ENCODE peak calls at places on chromosomes 1 and 21, in four cellular contexts. T, B, R and W are unnamed samples.

GRCh38 chr21:33268736-33269441 is 2.7 kb downstream of the IL10RB start:
- DNase-seq in T (no peak), B (no peak), R (no peak), W (no peak)

GRCh38 chr1:28510350-28511223 is 4.7 kb downstream of the RCC1 start:
- DNase-seq in T (no peak), B (no peak), R (no peak), W (no peak)

GRCh38 chr21:44667612-44668011 is 885 bp upstream of the KRTAP12-2 start:
- DNase-seq in T (no peak), B (no peak), R (no peak), W (no peak)

GRCh38 chr1:237258871-237259270 is 216.9 kb downstream of the RYR2 start:
- DNase-seq in T (no peak), B (no peak), R (no peak), W (peak; percentile 38)

GRCh38 chr21:29817450-29817849 is 122.3 kb downstream of the GRIK1 start:
- DNase-seq in T (no peak), B (no peak), R (no peak), W (no peak)

GRCh38 chr1:111920221-111921024 is 69.0 kb downstream of the KCND3 start:
- DNase-seq in T (no peak), B (no peak), R (peak; percentile 74), W (no peak)

GRCh38 chr21:42047821-42048613 is 23.1 kb upstream of the UMODL1 start:
- DNase-seq in T (no peak), B (no peak), R (no peak), W (no peak)

GRCh38 chr1:151829352-151830046 is 2.1 kb downstream of the RORC start:
- DNase-seq in T (no peak), B (no peak), R (no peak), W (no peak)

GRCh38 chr1:61139324-61140055 is 57.1 kb downstream of the NFIA start:
- DNase-seq in T (no peak), B (no peak), R (no peak), W (no peak)

GRCh38 chr1:226047495-226047894 is 15.0 kb upstream of the H3-3A start:
- DNase-seq in T (no peak), B (no peak), R (no peak), W (no peak)

GRCh38 chr1:8389962-8390535 is 72.1 kb downstream of the SLC45A1 start:
- DNase-seq in T (no peak), B (no peak), R (peak; percentile 69), W (no peak)

GRCh38 chr1:178796013-178796412 is 71.0 kb downstream of the RALGPS2 start:
- DNase-seq in T (no peak), B (no peak), R (no peak), W (no peak)

GRCh38 chr1:119974013-119974412 is 77.7 kb upstream of the ADAM30 start:
- DNase-seq in T (no peak), B (no peak), R (no peak), W (no peak)

GRCh38 chr1:222926566-222926965 is 111.7 kb downstream of the DISP1 start:
- DNase-seq in T (no peak), B (no peak), R (no peak), W (no peak)

GRCh38 chr1:182257369-182258063 is 134.1 kb downstream of the GLUL start:
- DNase-seq in T (no peak), B (no peak), R (no peak), W (no peak)

GRCh38 chr1:27357281-27358037 is 9.3 kb downstream of the MAP3K6 start:
- DNase-seq in T (peak; percentile 67), B (peak; percentile 87), R (peak; percentile 95), W (no peak)

GRCh38 chr1:27221098-27221497 is 13.3 kb upstream of the WDTC1 start:
- DNase-seq in T (no peak), B (no peak), R (no peak), W (no peak)

GRCh38 chr1:82978461-82979324 is 1020.2 kb downstream of the TTLL7 start:
- DNase-seq in T (no peak), B (peak; percentile 36), R (no peak), W (no peak)

GRCh38 chr1:239976130-239976968 is 115.3 kb upstream of the FMN2 start:
- DNase-seq in T (peak; percentile 57), B (peak; percentile 68), R (no peak), W (no peak)

GRCh38 chr1:149995927-149996326 is 14.6 kb downstream of the OTUD7B start:
- DNase-seq in T (no peak), B (no peak), R (no peak), W (no peak)

GRCh38 chr1:30847358-30847972 is 61.1 kb downstream of the SDC3 start:
- DNase-seq in T (peak; percentile 81), B (peak; percentile 67), R (peak; percentile 96), W (no peak)

GRCh38 chr1:171470726-171471125 is 14.6 kb upstream of the PRRC2C start:
- DNase-seq in T (no peak), B (no peak), R (no peak), W (no peak)

GRCh38 chr1:13770769-13771168 is 70.8 kb downstream of the PRDM2 start:
- DNase-seq in T (no peak), B (no peak), R (no peak), W (no peak)

GRCh38 chr1:121544500-121544899 is 359.7 kb downstream of the SRGAP2C start:
- DNase-seq in T (no peak), B (no peak), R (no peak), W (no peak)

GRCh38 chr1:52554267-52554640 is 1.4 kb upstream of the TUT4 start:
- DNase-seq in T (no peak), B (no peak), R (no peak), W (no peak)

GRCh38 chr1:52551476-52552235 is 1.2 kb downstream of the TUT4 start:
- DNase-seq in T (peak; percentile 26), B (no peak), R (no peak), W (no peak)

GRCh38 chr1:52552236-52552504 is 722 bp downstream of the TUT4 start:
- DNase-seq in T (peak; percentile 12), B (peak; percentile 28), R (peak; percentile 87), W (peak; percentile 28)

GRCh38 chr1:52553372-52554266 is 727 bp upstream of the TUT4 start:
- DNase-seq in T (peak; percentile 90), B (peak; percentile 85), R (peak; percentile 96), W (peak; percentile 74)

DNA sequence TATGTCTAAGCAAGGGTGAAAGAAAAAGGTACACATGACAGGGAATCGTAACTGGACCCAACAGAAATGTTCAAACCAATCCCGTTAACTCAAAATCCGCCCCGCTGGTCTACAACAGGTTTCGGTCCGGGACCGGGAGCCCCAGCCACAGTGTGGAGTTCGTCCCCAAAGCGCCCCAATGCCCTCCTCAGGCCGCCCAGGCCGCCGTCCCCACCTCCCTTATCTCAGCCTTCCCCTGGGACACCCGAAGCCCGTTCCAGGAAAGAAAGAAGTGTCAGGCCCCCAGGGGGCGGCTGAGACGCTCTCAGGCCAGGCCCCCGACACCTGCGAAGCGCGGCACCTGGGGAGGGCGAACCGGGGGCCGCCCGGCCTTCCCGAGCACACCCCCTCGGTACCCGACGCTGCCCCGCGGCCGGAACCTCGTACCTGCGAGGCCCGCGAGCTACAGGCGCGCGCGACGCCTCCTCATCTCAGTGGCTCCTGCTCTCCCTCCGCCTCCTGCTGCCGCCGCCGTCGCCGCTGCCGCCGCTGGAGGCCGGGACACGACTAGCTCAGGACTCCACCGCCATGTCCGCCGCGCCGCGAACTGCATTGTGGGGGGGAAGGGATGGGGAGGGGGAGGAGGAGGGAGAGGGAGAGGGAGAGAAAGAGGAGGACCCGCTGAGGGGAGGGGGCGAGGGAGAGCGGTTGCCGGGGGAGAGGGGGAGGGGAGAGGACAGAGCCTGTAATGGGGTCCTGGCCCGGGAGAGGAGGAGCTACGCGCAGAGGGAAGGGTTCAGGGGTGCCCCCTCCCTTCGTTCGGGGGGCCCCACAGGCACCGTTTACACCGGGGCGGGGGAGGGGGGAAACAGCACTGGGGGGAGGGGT is at the start of gene TUT4:
- DNase-seq in T (peak; percentile 81), B (peak; percentile 89), R (peak; percentile 92), W (peak; percentile 42)
- TF ChIP-seq CTCF in T (peak; percentile 30), B (no peak), R (no peak), W (no peak)

GRCh38 chr1:235562589-235562988 is 58.3 kb upstream of the B3GALNT2 start:
- DNase-seq in T (no peak), B (no peak), R (no peak), W (no peak)

GRCh38 chr1:235558783-235559182 is 54.5 kb upstream of the B3GALNT2 start:
- DNase-seq in T (no peak), B (no peak), R (no peak), W (no peak)

GRCh38 chr1:235556807-235557206 is 52.6 kb upstream of the B3GALNT2 start:
- DNase-seq in T (no peak), B (no peak), R (no peak), W (no peak)

GRCh38 chr1:235553063-235553675 is 48.9 kb upstream of the B3GALNT2 start:
- DNase-seq in T (no peak), B (no peak), R (peak; percentile 78), W (no peak)

DNA sequence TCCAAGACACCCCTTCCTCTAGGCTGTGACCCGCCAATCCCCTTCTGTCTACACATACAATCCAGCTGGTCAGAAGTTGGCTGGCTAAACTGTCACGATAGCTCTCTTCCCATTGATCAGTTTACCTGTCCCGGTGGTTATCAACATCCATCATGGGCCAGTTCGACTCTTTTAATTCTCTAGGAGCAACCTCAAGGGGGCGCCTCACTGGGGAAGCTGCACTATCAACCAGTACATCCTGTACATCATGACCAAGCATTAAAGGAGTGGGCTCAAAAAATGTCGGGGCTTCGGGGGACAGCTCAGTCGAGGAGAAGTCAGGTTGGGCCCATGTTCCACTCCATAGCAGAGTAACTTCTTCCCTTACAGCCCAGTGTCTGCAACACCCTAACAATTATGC is 53.2 kb upstream of the B3GALNT2 start:
- DNase-seq in T (no peak), B (peak; percentile 67), R (peak; percentile 84), W (no peak)
- TF ChIP-seq CTCF in T (peak; percentile 32), B (peak; percentile 57), R (no peak), W (no peak)

DNA sequence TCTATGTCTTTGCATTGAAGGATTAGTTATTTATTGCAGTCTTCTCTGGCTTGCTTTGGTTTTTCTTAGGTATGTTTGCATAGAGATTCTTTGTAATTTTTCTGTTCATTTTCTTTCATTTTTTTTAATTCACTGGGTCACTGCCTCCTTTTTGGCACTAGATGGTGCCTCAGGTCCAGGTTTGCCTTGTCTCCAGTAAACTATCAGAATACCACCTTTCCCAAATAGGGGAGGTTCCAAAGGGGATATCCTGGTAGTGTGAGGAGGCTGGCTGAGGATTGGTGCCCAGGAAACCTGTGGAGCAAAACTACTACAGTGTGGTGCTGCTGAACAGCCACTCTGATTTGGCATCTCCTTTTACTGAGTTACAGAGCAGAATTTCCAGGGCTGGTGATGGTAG is 257.1 kb downstream of the KCTD3 start:
- DNase-seq in T (no peak), B (peak; percentile 18), R (no peak), W (no peak)
- TF ChIP-seq CTCF in T (peak; percentile 61), B (peak; percentile 38), R (no peak), W (no peak)

GRCh38 chr1:79847715-79848114 is 841.2 kb upstream of the ADGRL4 start:
- DNase-seq in T (peak; percentile 16), B (no peak), R (no peak), W (no peak)

GRCh38 chr1:79849388-79849787 is 842.9 kb upstream of the ADGRL4 start:
- DNase-seq in T (no peak), B (no peak), R (no peak), W (no peak)

GRCh38 chr1:79848316-79848715 is 841.8 kb upstream of the ADGRL4 start:
- DNase-seq in T (no peak), B (no peak), R (no peak), W (no peak)

DNA sequence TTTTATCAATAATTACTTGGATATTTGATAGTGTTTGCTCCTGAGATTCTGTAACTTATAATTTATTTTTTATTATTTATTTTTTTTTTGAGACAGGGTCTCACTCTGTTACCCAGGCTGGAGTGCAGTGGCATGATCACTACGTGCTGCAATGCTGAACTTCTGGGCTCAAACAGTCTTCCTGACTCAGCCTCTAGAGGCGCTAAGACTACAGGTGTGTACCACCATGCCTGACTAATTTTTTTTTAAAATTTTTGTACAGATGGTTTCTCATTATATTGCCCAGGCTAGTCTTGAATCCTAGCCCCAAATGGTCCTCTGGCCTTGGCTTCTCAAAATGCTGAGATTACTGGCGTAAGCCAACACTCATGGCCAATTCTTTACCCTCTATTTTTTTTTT is 845.5 kb upstream of the ADGRL4 start:
- DNase-seq in T (no peak), B (peak; percentile 28), R (no peak), W (no peak)
- TF ChIP-seq CTCF in T (peak; percentile 53), B (peak; percentile 24), R (no peak), W (no peak)